ENCODE peak calls at places on chromosomes 3 and 15, in six cellular contexts. Y, E, D, X, B and W are unnamed samples.

GRCh38 chr15:35665855-35666536 is 120.0 kb upstream of the DPH6 start:
- DNase-seq in X (no peak), B (peak), E (no peak), D (no peak), Y (no peak), W (no peak)

GRCh38 chr3:55897573-55898224 is 410.6 kb upstream of the WNT5A start:
- DNase-seq in B (no peak), Y (peak), D (peak), X (no peak), E (no peak), W (no peak)

GRCh38 chr3:117358717-117359314 is 649.2 kb downstream of the TUSC7 start:
- DNase-seq in E (no peak), D (no peak), B (no peak), X (no peak), Y (no peak), W (no peak)

GRCh38 chr15:66294157-66294931 is 976 bp downstream of the DIS3L start:
- DNase-seq in E (peak), X (peak), Y (peak), B (peak), D (no peak), W (peak)

GRCh38 chr3:48439820-48440589 is at the start of the genes CCDC51 and TMA7:
- DNase-seq in Y (peak), X (peak), E (peak), B (peak), D (peak), W (peak)

GRCh38 chr15:100781961-100782525 is 97.6 kb upstream of the ALDH1A3 start:
- DNase-seq in Y (no peak), D (no peak), E (no peak), B (no peak), X (no peak), W (no peak)

GRCh38 chr15:65344214-65344908 is 33.4 kb downstream of the IGDCC3 start:
- DNase-seq in Y (no peak), B (no peak), E (no peak), D (no peak), X (no peak), W (no peak)

GRCh38 chr3:133130168-133130567 is 92.0 kb downstream of the TMEM108 start:
- DNase-seq in D (no peak), Y (no peak), B (no peak), E (no peak), X (no peak), W (peak)

GRCh38 chr3:60309539-60310268 is 941.5 kb downstream of the FHIT start:
- DNase-seq in E (peak), Y (no peak), D (no peak), B (no peak), X (no peak), W (no peak)

GRCh38 chr3:90026406-90026805 is 919.0 kb downstream of the EPHA3 start:
- DNase-seq in Y (no peak), E (no peak), B (no peak), X (no peak), D (no peak), W (no peak)

GRCh38 chr3:49411550-49411967 is 217 bp downstream of the RHOA start:
- DNase-seq in D (no peak), Y (peak), B (no peak), E (no peak), X (no peak), W (no peak)

GRCh38 chr3:183275418-183275817 is 22.4 kb downstream of the B3GNT5 start:
- DNase-seq in E (peak), B (peak), Y (no peak), D (no peak), X (peak), W (peak)

GRCh38 chr15:45641374-45641778 is 6.5 kb downstream of the SQOR start:
- DNase-seq in D (no peak), B (peak), E (peak), X (peak), Y (peak), W (no peak)

GRCh38 chr3:39907981-39908380 is 98.6 kb downstream of the MYRIP start:
- DNase-seq in E (peak), X (peak), B (peak), Y (peak), D (peak), W (peak)

GRCh38 chr3:195909294-195909644 is 918 bp upstream of the TNK2 start:
- DNase-seq in B (no peak), D (no peak), Y (no peak), X (no peak), E (peak), W (no peak)

GRCh38 chr3:4687167-4687566 is 194.0 kb downstream of the ITPR1 start:
- DNase-seq in D (no peak), X (no peak), B (no peak), E (no peak), Y (no peak), W (no peak)

GRCh38 chr15:63218114-63218808 is 28.9 kb downstream of the RAB8B start:
- DNase-seq in E (no peak), Y (no peak), X (no peak), D (no peak), B (peak), W (peak)

GRCh38 chr3:30596161-30596560 is 10.2 kb upstream of the TGFBR2 start:
- DNase-seq in E (no peak), D (no peak), B (no peak), Y (no peak), X (no peak), W (no peak)

GRCh38 chr15:94100814-94101213 is 130.5 kb upstream of the MCTP2 start:
- DNase-seq in E (no peak), Y (no peak), D (no peak), X (no peak), B (no peak), W (no peak)

GRCh38 chr3:194690501-194691372 is 5.1 kb downstream of the FAM43A start:
- DNase-seq in B (peak), Y (no peak), E (no peak), D (no peak), X (no peak), W (no peak)

GRCh38 chr3:52723935-52724334 is 18.0 kb downstream of the SPCS1 start:
- DNase-seq in Y (no peak), X (no peak), B (no peak), D (no peak), E (no peak), W (no peak)

GRCh38 chr15:68542771-68543544 is 35.8 kb upstream of the CORO2B start:
- DNase-seq in X (peak), E (no peak), Y (peak), B (peak), D (no peak), W (peak)

GRCh38 chr3:14430706-14431470 is 28.5 kb downstream of the SLC6A6 start:
- DNase-seq in Y (no peak), X (no peak), D (no peak), B (no peak), E (no peak), W (no peak)

GRCh38 chr3:66372681-66373350 is 128.0 kb downstream of the LRIG1 start:
- DNase-seq in E (no peak), X (no peak), Y (peak), D (no peak), B (peak), W (no peak)

GRCh38 chr15:29270976-29271375 is 1.4 kb upstream of the NSMCE3 start:
- DNase-seq in E (no peak), X (no peak), B (no peak), D (no peak), Y (no peak), W (no peak)

GRCh38 chr3:195811756-195812155 is at the start of gene MUC4:
- DNase-seq in D (no peak), Y (peak), E (no peak), B (no peak), X (no peak), W (no peak)

GRCh38 chr3:13654330-13655073 is 105.6 kb downstream of the FBLN2 start:
- DNase-seq in X (no peak), Y (no peak), B (no peak), E (no peak), D (peak), W (no peak)

GRCh38 chr15:49063402-49064280 is 17.4 kb upstream of the SECISBP2L start:
- DNase-seq in E (peak), B (no peak), Y (no peak), X (no peak), D (no peak), W (no peak)

GRCh38 chr3:27500986-27501385 is 16.8 kb upstream of the SLC4A7 start:
- DNase-seq in D (no peak), Y (no peak), B (no peak), X (no peak), E (no peak), W (no peak)

GRCh38 chr3:25297667-25298585 is 130.1 kb upstream of the RARB start:
- DNase-seq in B (no peak), D (no peak), X (no peak), Y (no peak), E (no peak), W (peak)

GRCh38 chr15:101501703-101502373 is 12.3 kb upstream of the PCSK6 start:
- DNase-seq in B (peak), D (peak), Y (no peak), E (peak), X (no peak), W (no peak)

GRCh38 chr3:59968510-59968909 is 918.7 kb upstream of the CFAP20DC start:
- DNase-seq in D (peak), B (no peak), E (no peak), X (no peak), Y (no peak), W (no peak)

GRCh38 chr3:135368316-135368715 is 573.3 kb downstream of the EPHB1 start:
- DNase-seq in Y (no peak), X (no peak), B (no peak), E (no peak), D (no peak), W (no peak)

GRCh38 chr3:141077631-141078030 is 26.5 kb downstream of the SPSB4 start:
- DNase-seq in B (no peak), Y (no peak), X (no peak), D (no peak), E (no peak), W (no peak)

GRCh38 chr3:69090021-69090420 is 5.3 kb downstream of the ARL6IP5 start:
- DNase-seq in E (no peak), Y (no peak), X (peak), B (peak), D (no peak), W (peak)

GRCh38 chr3:14391033-14391432 is 11.4 kb upstream of the SLC6A6 start:
- DNase-seq in Y (no peak), E (no peak), X (peak), B (no peak), D (no peak), W (no peak)